ENCODE peak calls at places on chromosome 3, in six cellular contexts. R is DND-41; Y is PC-3; N is heart left ventricle; O is NCI-H2081; E is stimulated activated naive CD4-positive, alpha-beta T cell. S is an unnamed sample.

GRCh38 chr3:11331101-11331500 is 58.9 kb downstream of the ATG7 start:
- DNase-seq in R (no peak), Y (peak; percentile 38), N (no peak), O (no peak), E (no peak), S (no peak)

GRCh38 chr3:61141184-61141583 is 110.1 kb downstream of the FHIT start:
- DNase-seq in R (no peak), Y (no peak), N (no peak), O (no peak), E (no peak), S (no peak)

GRCh38 chr3:42730706-42731420 is 28.3 kb upstream of the HHATL start:
- DNase-seq in R (no peak), Y (no peak), N (peak; percentile 42), O (no peak), E (no peak), S (no peak)

GRCh38 chr3:32143849-32144757 is 37.7 kb downstream of the GPD1L start:
- DNase-seq in R (peak; percentile 62), Y (peak; percentile 99), N (no peak), O (peak; percentile 56), E (peak; percentile 47), S (no peak)

GRCh38 chr3:177231237-177231636 is 34.0 kb upstream of the TBL1XR1 start:
- DNase-seq in R (no peak), Y (no peak), N (no peak), O (no peak), E (no peak), S (no peak)

GRCh38 chr3:124969963-124970722 is 35.6 kb upstream of the MUC13 start:
- DNase-seq in R (no peak), Y (no peak), N (no peak), O (no peak), E (no peak), S (no peak)

GRCh38 chr3:123386477-123387040 is 62.3 kb downstream of the ADCY5 start:
- DNase-seq in R (no peak), Y (no peak), N (peak; percentile 71), O (no peak), E (no peak), S (no peak)

GRCh38 chr3:2937578-2937977 is 172.6 kb downstream of the IL5RA start:
- DNase-seq in R (no peak), Y (no peak), N (no peak), O (peak; percentile 50), E (no peak), S (no peak)

GRCh38 chr3:133821767-133822638 is 16.4 kb downstream of the SRPRB start:
- DNase-seq in R (no peak), Y (peak; percentile 66), N (no peak), O (peak; percentile 21), E (no peak), S (no peak)

GRCh38 chr3:182052360-182052759 is 340.6 kb downstream of the SOX2 start:
- DNase-seq in R (no peak), Y (no peak), N (no peak), O (no peak), E (no peak), S (no peak)

GRCh38 chr3:133256787-133257483 is 142.9 kb upstream of the BFSP2 start:
- DNase-seq in R (no peak), Y (peak; percentile 67), N (no peak), O (no peak), E (no peak), S (no peak)

GRCh38 chr3:188533172-188533571 is 379.2 kb downstream of the LPP start:
- DNase-seq in R (no peak), Y (no peak), N (no peak), O (no peak), E (no peak), S (no peak)